ENCODE peak calls at places on chromosomes 3 and 15, in seven cellular contexts. E is activated naive CD8-positive, alpha-beta T cell treated with anti-CD3 and anti-CD28 coated beads, Interleukin-2, amount 50 U/mL, for 24 hours; V is K562; X is NCI-H187 treated with DMSO at 0.1 percent for 48 hours; U is activated T-helper 1 cell treated with Interleukin-2 at 50 U/mL for 16 hours; S is fibroblast of lung; G is iris pigment epithelial cell. J is an unnamed sample.

GRCh38 chr15:100844167-100844566 is 35.5 kb upstream of the ALDH1A3 start:
- DNase-seq in G (no peak), X (no peak), S (no peak), E (no peak), V (no peak), U (no peak), J (no peak)

GRCh38 chr3:128416578-128417150 is 50.0 kb downstream of the DNAJB8 start:
- DNase-seq in S (peak; percentile 82), V (peak; percentile 86), G (peak; percentile 79), E (no peak), X (no peak), U (no peak), J (no peak)

GRCh38 chr15:71469393-71469792 is 341.0 kb upstream of the NR2E3 start:
- DNase-seq in U (no peak), S (no peak), G (peak; percentile 30), X (no peak), E (no peak), V (peak; percentile 22), J (no peak)

GRCh38 chr15:58505581-58505980 is 73.8 kb downstream of the LIPC start:
- DNase-seq in X (no peak), G (no peak), V (no peak), E (no peak), U (no peak), S (peak; percentile 37), J (no peak)

GRCh38 chr3:115975796-115976195 is 352.5 kb downstream of the GAP43 start:
- DNase-seq in S (peak; percentile 21), G (no peak), U (no peak), V (no peak), E (no peak), X (no peak), J (no peak)

GRCh38 chr15:80606571-80606970 is 88.5 kb upstream of the ABHD17C start:
- DNase-seq in G (no peak), X (no peak), S (no peak), V (no peak), U (no peak), E (no peak), J (no peak)

GRCh38 chr3:58296843-58297242 is 9.2 kb upstream of the RPP14 start:
- DNase-seq in X (no peak), U (no peak), E (no peak), S (no peak), V (no peak), G (no peak), J (no peak)

GRCh38 chr15:99427668-99428361 is 138.0 kb upstream of the MEF2A start:
- DNase-seq in E (no peak), X (no peak), V (no peak), U (no peak), S (no peak), G (no peak), J (no peak)

GRCh38 chr3:101574388-101575156 is 592 bp downstream of the PCNP start:
- DNase-seq in E (peak; percentile 52), G (peak; percentile 53), S (peak; percentile 67), X (no peak), V (peak; percentile 17), U (no peak), J (peak; percentile 49)

GRCh38 chr3:24365168-24365567 is 129.5 kb downstream of the THRB start:
- DNase-seq in S (peak; percentile 85), U (no peak), X (no peak), E (no peak), G (peak; percentile 94), V (no peak), J (no peak)